ENCODE peak calls at places on chromosomes 7 and 10, in four cellular contexts. G is AG04450, Q is stomach, D is astrocyte of the spinal cord. T is an unnamed sample.

GRCh38 chr10:88620441-88620840 is 33.9 kb downstream of the LIPJ start:
- DNase-seq in D (no peak), Q (no peak), G (no peak), T (no peak)

GRCh38 chr7:151680810-151681209 is 161.1 kb upstream of the RHEB start:
- DNase-seq in G (no peak), D (no peak), Q (peak), T (no peak)

GRCh38 chr7:110090113-110090820 is 1000.7 kb upstream of the LRRN3 start:
- DNase-seq in D (peak), G (no peak), Q (no peak), T (no peak)

GRCh38 chr10:35016009-35016408 is 74.1 kb downstream of the CUL2 start:
- DNase-seq in G (no peak), D (no peak), Q (no peak), T (no peak)

GRCh38 chr10:119523916-119524719 is 18.4 kb downstream of the RGS10 start:
- DNase-seq in Q (no peak), G (no peak), D (no peak), T (no peak)

GRCh38 chr7:130154501-130155317 is 50.5 kb downstream of the TMEM209 start:
- DNase-seq in D (no peak), Q (peak), G (no peak), T (no peak)

GRCh38 chr10:119337796-119338432 is 130.5 kb downstream of the GRK5 start:
- DNase-seq in Q (no peak), G (no peak), D (peak), T (peak)

GRCh38 chr7:4018917-4019316 is 663.2 kb upstream of the FOXK1 start:
- DNase-seq in Q (no peak), G (no peak), D (no peak), T (no peak)

GRCh38 chr7:66344166-66344565 is 139.0 kb downstream of the TPST1 start:
- DNase-seq in G (no peak), D (no peak), Q (no peak), T (no peak)

GRCh38 chr7:70307544-70308106 is 709.4 kb downstream of the AUTS2 start:
- DNase-seq in G (no peak), Q (no peak), D (no peak), T (no peak)

GRCh38 chr10:33631991-33632390 is 297.5 kb upstream of the NRP1 start:
- DNase-seq in D (no peak), Q (no peak), G (no peak), T (no peak)

GRCh38 chr10:80541144-80541750 is 3.5 kb downstream of the SH2D4B start:
- DNase-seq in D (no peak), G (no peak), Q (no peak), T (no peak)

GRCh38 chr7:106317971-106318370 is 33.2 kb upstream of the NAMPT start:
- DNase-seq in Q (no peak), D (peak), G (no peak), T (no peak)

GRCh38 chr7:14457567-14458453 is 444.7 kb downstream of the DGKB start:
- DNase-seq in Q (peak), D (peak), G (peak), T (peak)

GRCh38 chr7:129213828-129214227 is 11.0 kb upstream of the AHCYL2 start:
- DNase-seq in G (no peak), Q (no peak), D (no peak), T (peak)

GRCh38 chr7:96910484-96910883 is 94.9 kb upstream of the DLX6 start:
- DNase-seq in D (no peak), G (no peak), Q (no peak), T (no peak)

GRCh38 chr7:7851381-7851780 is 117.2 kb upstream of the GLCCI1 start:
- DNase-seq in G (no peak), Q (no peak), D (peak), T (no peak)

GRCh38 chr7:19617921-19618320 is 90.9 kb downstream of the POLR1F start:
- DNase-seq in Q (no peak), D (no peak), G (no peak), T (no peak)

GRCh38 chr10:69457771-69458237 is 6.5 kb downstream of the TSPAN15 start:
- DNase-seq in Q (no peak), G (no peak), D (no peak), T (peak)

GRCh38 chr7:155212301-155213015 is 85.2 kb upstream of the INSIG1 start:
- DNase-seq in G (no peak), D (no peak), Q (no peak), T (no peak)

GRCh38 chr7:143129477-143129876 is 2.4 kb upstream of the PIP start:
- DNase-seq in D (no peak), G (no peak), Q (no peak), T (no peak)

GRCh38 chr7:151777511-151777880 is 99.4 kb downstream of the PRKAG2 start:
- DNase-seq in Q (no peak), G (no peak), D (no peak), T (no peak)

GRCh38 chr7:35241884-35242283 is 12.0 kb downstream of the TBX20 start:
- DNase-seq in Q (no peak), G (no peak), D (no peak), T (no peak)
- TF ChIP-seq CTCF in Q (no peak), G (no peak), D (peak), T (peak)

DNA sequence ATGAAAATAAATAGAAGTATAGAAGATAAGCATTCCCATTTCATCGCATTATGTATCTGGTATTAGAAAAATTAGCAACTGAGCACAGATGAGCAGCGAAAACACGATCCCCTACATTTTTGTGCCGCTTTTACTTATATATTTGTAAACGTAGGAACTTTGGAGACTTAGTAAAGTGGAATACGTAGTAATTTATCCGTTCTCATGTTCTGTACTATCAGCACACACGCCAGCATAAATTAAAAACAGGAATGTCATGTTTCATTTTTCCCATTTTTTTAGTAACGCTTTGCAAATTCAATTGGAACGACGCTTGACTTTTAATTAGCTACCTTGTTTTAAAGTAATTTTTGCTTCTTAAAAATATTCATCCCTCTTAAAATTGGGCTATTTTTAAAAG is 2.4 kb downstream of the ZNRF2 start:
- DNase-seq in D (no peak), Q (no peak), G (no peak), T (no peak)
- H3K4me3 ChIP-seq in D (peak), Q (peak), G (no peak), T (peak)

GRCh38 chr10:1372212-1372611 is 316.0 kb downstream of the WDR37 start:
- DNase-seq in G (no peak), D (no peak), Q (no peak), T (no peak)
- TF ChIP-seq CTCF in G (no peak), D (no peak), Q (no peak), T (no peak)

DNA sequence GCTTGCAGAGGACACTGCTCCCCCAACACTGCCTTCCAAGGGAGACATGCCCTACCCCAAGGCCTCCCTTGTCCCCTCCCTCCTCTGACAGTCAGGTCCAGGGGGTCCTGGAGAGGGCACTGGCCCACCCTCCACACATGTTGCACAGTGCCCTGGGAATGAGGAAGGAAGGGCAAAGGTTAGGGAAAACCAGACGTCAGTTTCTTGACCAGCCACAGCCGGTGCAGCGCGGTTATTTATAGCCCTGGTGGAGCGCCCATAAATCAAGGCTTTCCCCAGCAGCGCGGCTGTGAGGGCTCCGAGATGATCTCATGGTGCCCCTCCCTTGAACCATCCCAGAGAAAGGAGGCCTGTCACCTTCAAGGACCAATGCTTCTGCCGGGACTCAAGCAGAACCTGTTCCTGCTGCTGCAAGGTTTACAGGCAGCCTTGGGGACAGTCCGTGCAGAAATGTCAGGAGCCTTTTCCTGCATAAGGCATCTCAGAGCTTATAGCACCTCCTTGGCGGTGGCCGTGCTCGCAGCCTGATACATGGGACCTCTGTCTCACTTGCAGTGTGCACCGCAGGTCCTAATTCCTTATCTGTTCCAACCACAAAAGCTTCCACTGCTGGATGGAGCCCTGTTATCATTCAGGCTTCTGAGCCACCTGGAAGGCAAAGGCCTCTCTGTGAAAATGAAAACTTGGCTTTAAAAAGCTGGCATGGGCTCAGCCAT is 127.3 kb downstream of the LHPP start:
- DNase-seq in D (no peak), G (no peak), Q (peak), T (peak)
- H3K4me3 ChIP-seq in D (no peak), G (no peak), Q (peak), T (no peak)

GRCh38 chr10:278707-279106 is 143.5 kb downstream of the ZMYND11 start:
- DNase-seq in G (no peak), Q (no peak), D (no peak), T (no peak)
- TF ChIP-seq CTCF in G (no peak), Q (no peak), D (no peak), T (no peak)

DNA sequence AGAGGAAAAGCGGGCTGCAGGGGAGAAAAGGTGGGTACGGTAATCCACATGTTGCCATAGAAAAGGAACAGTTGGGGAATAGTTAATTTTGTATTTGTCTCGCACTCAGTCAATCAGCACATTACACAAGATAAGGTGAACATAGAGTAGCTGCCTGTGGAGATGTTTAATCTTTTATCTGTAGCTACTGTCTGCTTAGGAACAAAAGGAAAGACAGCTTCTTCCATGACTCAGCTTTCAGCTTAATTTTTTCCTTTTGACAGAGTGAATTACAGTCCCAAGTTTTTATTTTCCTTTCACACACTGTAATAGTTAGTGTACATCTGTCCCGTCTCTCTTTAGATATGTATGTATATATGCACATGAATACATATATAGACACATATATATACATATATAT is 39.3 kb upstream of the PODXL start:
- DNase-seq in G (no peak), Q (no peak), D (no peak), T (no peak)
- H3K4me3 ChIP-seq in G (no peak), Q (no peak), D (no peak), T (no peak)

DNA sequence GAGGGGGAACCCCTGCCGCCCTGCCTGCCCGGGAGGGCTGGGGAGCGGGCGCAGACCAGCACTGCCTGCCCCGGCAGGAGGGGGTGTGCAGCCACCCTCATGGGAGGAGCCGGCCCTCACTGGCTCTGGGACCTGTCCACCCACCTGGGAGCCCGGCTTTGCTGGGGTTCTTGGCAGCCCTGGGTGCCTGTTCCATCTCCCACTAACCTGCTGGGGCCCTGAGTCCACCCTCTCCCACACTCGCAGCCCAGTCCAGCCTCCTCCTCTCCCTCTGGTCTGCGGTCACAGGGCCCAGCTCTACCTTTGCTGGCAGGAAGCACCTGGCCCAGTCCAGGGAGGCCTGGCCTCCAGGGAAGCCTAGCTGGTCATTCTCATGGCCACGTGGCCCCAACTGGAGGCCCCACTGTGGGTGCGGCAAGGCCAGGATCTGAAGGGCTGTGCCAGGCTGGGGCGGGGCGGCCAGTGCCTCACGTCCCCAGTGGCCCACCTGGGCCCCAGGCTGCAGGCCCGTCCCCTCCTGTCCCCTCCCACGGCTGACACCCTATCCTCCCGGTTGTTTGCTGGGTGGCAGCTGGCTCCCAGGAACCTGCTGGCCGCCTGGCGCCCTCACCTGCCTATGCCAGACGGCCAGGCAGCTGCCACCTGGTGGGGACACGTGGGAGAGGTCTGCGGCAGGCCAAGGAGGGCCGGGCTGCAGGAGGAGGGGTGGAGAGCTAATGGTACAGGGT is at the start of gene TMEM184A:
- DNase-seq in G (no peak), Q (peak), D (no peak), T (peak)
- TF ChIP-seq CTCF in G (peak), Q (peak), D (peak), T (peak)

GRCh38 chr7:120792091-120792860 is 65.7 kb downstream of the TSPAN12 start:
- DNase-seq in Q (peak), G (peak), D (peak), T (peak)
- H3K4me3 ChIP-seq in Q (no peak), G (no peak), D (no peak), T (no peak)

T was measured in WERI-Rb-1.